ENCODE peak calls at places on chromosomes 13 and 19, in ten cellular contexts. M is K562, A is fibroblast of mammary gland, Q is thoracic aorta, B is endothelial cell of umbilical vein, H is kidney, L is tibial nerve, R is A549, J is ascending aorta, Z is transverse colon. T is an unnamed sample.

GRCh38 chr19:6269101-6269886 is 10.5 kb downstream of the MLLT1 start:
- DNase-seq in M (no peak), A (no peak), Q (no peak), B (no peak), H (peak), L (no peak), R (no peak), J (no peak), Z (no peak), T (no peak)

GRCh38 chr19:21626091-21626490 is 120.7 kb downstream of the ZNF429 start:
- DNase-seq in M (no peak), A (no peak), Q (no peak), B (no peak), H (no peak), L (no peak), R (no peak), J (no peak), Z (no peak), T (no peak)

GRCh38 chr19:16373989-16374388 is 49.4 kb downstream of the KLF2 start:
- DNase-seq in M (no peak), A (no peak), Q (no peak), B (no peak), H (peak), L (no peak), R (no peak), J (no peak), Z (no peak), T (no peak)

GRCh38 chr13:73268306-73268705 is 209.5 kb downstream of the KLF5 start:
- DNase-seq in M (no peak), A (peak), Q (no peak), B (no peak), H (no peak), L (no peak), R (no peak), J (no peak), Z (peak), T (peak)

GRCh38 chr13:26707122-26708006 is 53.2 kb downstream of the GPR12 start:
- DNase-seq in M (peak), A (peak), Q (no peak), B (peak), H (no peak), L (no peak), R (peak), J (no peak), Z (no peak), T (peak)

GRCh38 chr13:100323937-100324336 is 235.0 kb downstream of the PCCA start:
- DNase-seq in M (no peak), A (no peak), Q (no peak), B (no peak), H (no peak), L (no peak), R (no peak), J (no peak), Z (no peak), T (no peak)

GRCh38 chr19:28905996-28906395 is 307.0 kb downstream of the UQCRFS1 start:
- DNase-seq in M (no peak), A (peak), Q (no peak), B (no peak), H (no peak), L (no peak), R (no peak), J (no peak), Z (no peak), T (peak)

GRCh38 chr19:44894946-44895345 is 3.9 kb downstream of the TOMM40 start:
- DNase-seq in M (no peak), A (no peak), Q (no peak), B (no peak), H (no peak), L (no peak), R (no peak), J (no peak), Z (no peak), T (no peak)

GRCh38 chr19:30132312-30133075 is 190.5 kb downstream of the URI1 start:
- DNase-seq in M (peak), A (no peak), Q (no peak), B (no peak), H (no peak), L (no peak), R (no peak), J (no peak), Z (no peak), T (no peak)

GRCh38 chr13:93690139-93690538 is 463.5 kb downstream of the GPC6 start:
- DNase-seq in M (peak), A (peak), Q (no peak), B (no peak), H (no peak), L (no peak), R (no peak), J (no peak), Z (no peak), T (peak)

GRCh38 chr13:99199541-99200432 is 867 bp upstream of the UBAC2 start:
- DNase-seq in M (no peak), A (peak), Q (no peak), B (peak), H (no peak), L (no peak), R (no peak), J (no peak), Z (no peak), T (peak)

GRCh38 chr13:38713046-38713445 is 26.2 kb downstream of the FREM2 start:
- DNase-seq in M (no peak), A (no peak), Q (no peak), B (no peak), H (no peak), L (no peak), R (no peak), J (no peak), Z (no peak), T (no peak)

GRCh38 chr13:35478384-35479222 is 2.1 kb upstream of the MAB21L1 start:
- DNase-seq in M (no peak), A (no peak), Q (no peak), B (no peak), H (peak), L (no peak), R (no peak), J (no peak), Z (no peak), T (no peak)

GRCh38 chr13:51519839-51520238 is 64.4 kb upstream of the WDFY2 start:
- DNase-seq in M (no peak), A (peak), Q (no peak), B (no peak), H (no peak), L (no peak), R (peak), J (no peak), Z (no peak), T (peak)

GRCh38 chr13:37481005-37481857 is 117.3 kb downstream of the POSTN start:
- DNase-seq in M (no peak), A (peak), Q (no peak), B (no peak), H (no peak), L (no peak), R (no peak), J (no peak), Z (no peak), T (peak)

GRCh38 chr13:106348032-106348431 is 187.4 kb downstream of the EFNB2 start:
- DNase-seq in M (no peak), A (peak), Q (no peak), B (peak), H (no peak), L (no peak), R (peak), J (no peak), Z (no peak), T (peak)

GRCh38 chr19:38538793-38539528 is 78.8 kb downstream of the MAP4K1 start:
- DNase-seq in M (no peak), A (no peak), Q (no peak), B (no peak), H (no peak), L (no peak), R (no peak), J (no peak), Z (no peak), T (no peak)

GRCh38 chr19:4139614-4140236 is 13.7 kb upstream of the CREB3L3 start:
- DNase-seq in M (peak), A (peak), Q (peak), B (peak), H (peak), L (peak), R (peak), J (peak), Z (peak), T (peak)

GRCh38 chr13:111399334-111399733 is 78.9 kb downstream of the TEX29 start:
- DNase-seq in M (no peak), A (no peak), Q (no peak), B (no peak), H (no peak), L (no peak), R (no peak), J (no peak), Z (no peak), T (no peak)

GRCh38 chr19:48837586-48838191 is 1.4 kb upstream of the HSD17B14 start:
- DNase-seq in M (no peak), A (no peak), Q (no peak), B (no peak), H (no peak), L (no peak), R (no peak), J (no peak), Z (no peak), T (no peak)

GRCh38 chr13:53191091-53191490 is 162.5 kb downstream of the OLFM4 start:
- DNase-seq in M (no peak), A (peak), Q (no peak), B (no peak), H (no peak), L (no peak), R (no peak), J (no peak), Z (no peak), T (peak)

GRCh38 chr19:12665281-12665573 is 1.3 kb downstream of the MAN2B1 start:
- DNase-seq in M (no peak), A (no peak), Q (no peak), B (no peak), H (no peak), L (peak), R (no peak), J (peak), Z (peak), T (no peak)

GRCh38 chr13:23380534-23380933 is 53.0 kb downstream of the SACS start:
- DNase-seq in M (no peak), A (peak), Q (no peak), B (no peak), H (no peak), L (no peak), R (no peak), J (no peak), Z (no peak), T (peak)

DNA sequence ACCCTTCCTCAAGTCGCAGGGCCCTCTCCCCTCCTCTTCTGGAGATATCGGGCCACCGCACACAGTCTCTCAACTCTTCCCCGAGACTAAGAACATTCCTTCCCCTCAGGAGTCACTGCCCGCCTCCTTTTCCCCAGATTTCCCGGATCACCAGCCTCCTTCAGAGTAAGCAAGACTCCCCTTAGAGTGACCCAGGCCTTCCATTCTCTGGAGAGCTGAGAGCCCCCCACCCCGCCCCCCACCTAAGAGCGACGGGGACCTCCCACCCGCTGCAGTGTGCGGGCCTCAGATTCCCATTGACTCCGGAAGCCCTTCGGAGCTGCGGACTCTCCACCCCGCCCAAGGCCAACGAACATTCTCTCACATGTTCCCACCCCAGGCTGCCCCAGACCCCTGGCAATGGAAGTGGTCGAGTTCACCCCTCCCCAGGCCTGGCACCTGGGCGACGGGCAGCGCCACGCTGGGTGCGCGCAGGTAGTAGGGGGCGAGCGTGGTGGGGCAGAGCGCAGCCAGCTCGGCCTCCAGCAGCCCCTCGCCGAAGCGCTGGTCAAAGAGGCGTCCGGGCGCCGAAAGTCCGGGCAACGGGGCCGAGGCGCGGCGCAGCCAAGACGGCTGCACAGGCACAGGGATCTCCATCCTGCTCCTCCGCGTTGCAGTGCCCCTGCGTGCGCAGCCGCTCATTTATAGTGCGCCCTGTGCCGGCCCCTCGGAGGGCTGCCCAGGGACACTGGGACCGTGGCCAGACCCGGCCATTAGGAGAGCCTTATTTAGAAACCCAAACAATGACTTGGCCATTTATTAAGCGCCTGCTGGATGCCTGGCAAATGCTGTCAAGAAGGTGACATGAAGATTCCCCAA is at the start of gene HSPB6:
- DNase-seq in M (no peak), A (peak), Q (no peak), B (peak), H (peak), L (peak), R (no peak), J (no peak), Z (peak), T (peak)
- H3K4me3 ChIP-seq in M (peak), A (peak), Q (peak), B (no peak), H (peak), L (peak), R (peak), J (peak), Z (peak), T (peak)

DNA sequence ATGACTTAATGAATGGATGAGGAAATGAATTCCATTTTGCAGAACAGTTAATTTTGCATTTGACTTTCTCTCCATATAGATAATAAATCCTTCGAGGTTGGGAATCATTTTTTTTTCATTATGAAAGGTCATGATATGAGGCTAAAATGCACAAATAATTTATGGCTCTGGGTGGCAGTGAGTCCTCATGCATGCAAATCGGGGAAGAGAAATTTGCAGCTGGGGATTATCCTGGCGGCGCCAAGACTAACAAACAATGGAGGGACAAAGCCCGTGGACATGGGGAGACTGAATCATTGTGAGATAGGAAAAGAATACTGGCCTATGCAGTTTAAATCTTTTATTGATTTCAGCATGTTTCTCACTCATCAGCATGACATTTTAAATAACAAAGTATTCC is 102.2 kb downstream of the ERCC5 start:
- DNase-seq in M (no peak), A (peak), Q (no peak), B (no peak), H (no peak), L (no peak), R (no peak), J (no peak), Z (no peak), T (peak)
- TF ChIP-seq CTCF in M (no peak), A (peak), Q (no peak), B (no peak), H (no peak), L (peak), R (no peak), J (no peak), Z (no peak), T (no peak)

GRCh38 chr19:339262-339887 is 5.2 kb downstream of the MIER2 start:
- DNase-seq in M (peak), A (peak), Q (no peak), B (no peak), H (no peak), L (no peak), R (no peak), J (no peak), Z (no peak), T (no peak)
- H3K4me3 ChIP-seq in M (no peak), A (no peak), Q (no peak), B (no peak), H (no peak), L (no peak), R (no peak), J (no peak), Z (no peak), T (no peak)

GRCh38 chr19:42325308-42325895 is at the start of gene MEGF8:
- DNase-seq in M (peak), A (peak), Q (peak), B (peak), H (peak), L (peak), R (peak), J (peak), Z (peak), T (peak)
- TF ChIP-seq CTCF in M (peak), A (no peak), Q (peak), B (peak), H (peak), L (peak), R (no peak), J (no peak), Z (no peak), T (peak)

GRCh38 chr19:51692065-51692915 is 840 bp upstream of the SPACA6 start:
- DNase-seq in M (peak), A (no peak), Q (no peak), B (no peak), H (peak), L (no peak), R (no peak), J (no peak), Z (no peak), T (peak)
- H3K4me3 ChIP-seq in M (no peak), A (peak), Q (peak), B (no peak), H (peak), L (no peak), R (peak), J (peak), Z (peak), T (peak)

GRCh38 chr13:109135018-109135417 is 505.6 kb downstream of the MYO16 start:
- DNase-seq in M (peak), A (peak), Q (no peak), B (no peak), H (no peak), L (no peak), R (peak), J (no peak), Z (no peak), T (no peak)
- TF ChIP-seq CTCF in M (no peak), A (peak), Q (no peak), B (no peak), H (no peak), L (no peak), R (no peak), J (no peak), Z (no peak), T (no peak)

GRCh38 chr19:7461841-7462629 is 26.8 kb downstream of the PEX11G start:
- DNase-seq in M (no peak), A (no peak), Q (no peak), B (no peak), H (no peak), L (no peak), R (no peak), J (no peak), Z (no peak), T (no peak)
- H3K4me3 ChIP-seq in M (no peak), A (no peak), Q (no peak), B (no peak), H (no peak), L (no peak), R (no peak), J (no peak), Z (no peak), T (no peak)

T was measured in cardiac fibroblast.